ENCODE peak calls at places on chromosomes 4 and X, in four cellular contexts. E is upper lobe of right lung, P is PC-9, B is cardiac muscle cell. M is an unnamed sample. For H3K36me3, the result is how much of the 10 kb centered on the place peaks cover.

GRCh38 chr4:14566518-14566917 is 435.8 kb upstream of the CPEB2 start:
- DNase-seq in E (no peak), P (no peak), B (peak), M (no peak)

GRCh38 chrX:105636667-105637066 is 185.7 kb upstream of the NRK start:
- DNase-seq in E (no peak), P (no peak), B (no peak), M (no peak)

GRCh38 chrX:53211391-53211978 is 13.5 kb downstream of the KDM5C start:
- DNase-seq in B (no peak), E (no peak), P (no peak), M (peak)

GRCh38 chr4:142741995-142742394 is 104.1 kb downstream of the INPP4B start:
- DNase-seq in E (no peak), B (no peak), P (no peak), M (peak)

GRCh38 chr4:184794470-184794869 is 31.3 kb downstream of the ACSL1 start:
- DNase-seq in B (no peak), E (no peak), P (no peak), M (no peak)

GRCh38 chrX:56994375-56995270 is 718 bp downstream of the SPIN3 start:
- DNase-seq in P (no peak), B (peak), E (no peak), M (no peak)

GRCh38 chr4:31408136-31408535 is 688.0 kb downstream of the PCDH7 start:
- DNase-seq in B (no peak), E (no peak), P (no peak), M (no peak)

GRCh38 chr4:161546902-161547301 is 616.9 kb downstream of the FSTL5 start:
- DNase-seq in P (no peak), B (peak), E (no peak), M (peak)

GRCh38 chrX:130994671-130995070 is 63.5 kb upstream of the ARHGAP36 start:
- DNase-seq in B (peak), E (no peak), P (no peak), M (no peak)

GRCh38 chr4:169914871-169915270 is 111.3 kb downstream of the MFAP3L start:
- DNase-seq in E (no peak), P (no peak), B (no peak), M (no peak)

GRCh38 chr4:25401066-25401465 is 24.0 kb downstream of the ANAPC4 start:
- DNase-seq in B (no peak), P (peak), E (no peak), M (peak)

GRCh38 chr4:150363721-150364688 is 217.9 kb upstream of the MAB21L2 start:
- DNase-seq in P (no peak), B (no peak), E (no peak), M (no peak)

GRCh38 chr4:68369474-68369805 is 19.6 kb upstream of the YTHDC1 start:
- DNase-seq in P (peak), B (peak), E (no peak), M (peak)

GRCh38 chr4:61427818-61428495 is 227.8 kb downstream of the ADGRL3 start:
- DNase-seq in B (no peak), E (no peak), P (no peak), M (peak)

GRCh38 chrX:65644621-65645287 is 22.7 kb upstream of the MSN start:
- DNase-seq in E (peak), P (peak), B (peak), M (peak)

GRCh38 chr4:31065086-31065485 is 344.9 kb downstream of the PCDH7 start:
- DNase-seq in E (no peak), B (no peak), P (no peak), M (no peak)

GRCh38 chr4:71368906-71369305 is 30.1 kb downstream of the SLC4A4 start:
- DNase-seq in B (no peak), E (no peak), P (no peak), M (no peak)
- TF ChIP-seq CTCF in B (no peak), E (no peak), P (no peak), M (no peak)

DNA sequence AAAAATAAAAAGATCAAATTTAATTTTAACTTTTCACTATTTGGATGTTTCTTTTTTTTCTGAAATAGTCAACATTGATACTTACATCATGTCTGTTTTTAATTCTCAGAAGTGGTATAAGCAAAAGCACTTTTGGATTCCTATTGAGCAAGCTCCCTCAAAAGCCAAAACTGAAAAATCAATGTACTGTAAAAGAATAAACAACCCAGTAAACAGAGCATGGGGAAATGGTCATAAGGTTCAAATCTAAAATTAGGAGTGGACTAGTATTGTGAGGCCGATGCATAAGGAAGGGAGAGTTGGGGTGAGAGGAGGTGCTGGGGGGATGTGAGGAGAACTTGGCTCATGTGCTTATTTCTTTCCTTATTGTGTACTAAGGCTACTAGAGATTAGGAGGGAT is 37.9 kb downstream of the NUDT6 start:
- DNase-seq in E (no peak), P (no peak), B (no peak), M (no peak)
- H3K36me3 ChIP-seq in E (under half), P (under half), B (under half), M (under half)

GRCh38 chr4:16579866-16580265 is 318.6 kb downstream of the LDB2 start:
- DNase-seq in B (no peak), E (no peak), P (no peak), M (no peak)
- TF ChIP-seq CTCF in B (no peak), E (no peak), P (no peak), M (no peak)

GRCh38 chrX:10099411-10099810 is 57.4 kb upstream of the CLCN4 start:
- DNase-seq in P (no peak), B (no peak), E (no peak), M (no peak)

GRCh38 chrX:10101269-10101668 is 55.5 kb upstream of the CLCN4 start:
- DNase-seq in P (no peak), B (no peak), E (no peak), M (no peak)

GRCh38 chrX:10098235-10098819 is 58.4 kb upstream of the CLCN4 start:
- DNase-seq in E (no peak), P (no peak), B (no peak), M (no peak)

GRCh38 chrX:10090319-10090718 is 66.5 kb upstream of the CLCN4 start:
- DNase-seq in E (no peak), B (peak), P (no peak), M (peak)

DNA sequence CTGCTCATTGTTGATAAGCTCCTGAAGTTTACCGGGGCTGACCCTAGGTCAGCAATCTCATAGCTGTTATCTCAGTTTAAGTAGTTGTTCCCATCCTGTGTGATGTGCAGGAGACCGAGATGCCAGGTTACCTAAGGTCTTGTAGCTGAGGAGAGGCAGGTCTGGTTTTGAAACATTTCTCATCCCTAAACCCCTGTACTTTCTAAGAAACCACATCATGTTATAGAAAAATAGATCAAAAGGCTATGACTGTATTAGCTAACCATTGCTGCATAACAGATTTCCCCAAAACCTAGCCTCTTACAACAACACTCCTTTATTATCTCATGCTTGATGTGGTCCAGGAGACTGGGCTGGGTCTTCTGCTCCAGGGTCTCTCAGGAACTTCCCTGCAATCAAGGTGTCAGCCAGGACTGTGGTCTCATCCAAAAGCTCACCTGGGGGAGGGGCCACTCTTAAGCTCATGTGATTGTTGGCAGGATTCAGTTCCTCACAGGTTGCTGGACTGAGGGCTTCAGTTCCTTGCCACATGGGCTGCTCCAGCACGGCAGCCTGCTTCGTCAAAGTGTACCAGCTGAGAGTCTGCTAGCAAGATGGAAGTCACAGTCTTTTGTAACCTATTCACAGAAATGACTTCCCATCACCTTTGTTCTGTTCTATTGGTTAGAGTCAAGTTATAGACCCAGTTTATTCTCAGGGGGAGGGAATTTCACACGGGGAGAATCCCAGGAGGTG is 60.9 kb upstream of the CLCN4 start:
- DNase-seq in P (no peak), E (no peak), B (no peak), M (no peak)
- H3K36me3 ChIP-seq in P (under half), E (under half), B (under half), M (under half)

GRCh38 chr4:87985097-87985886 is 9.8 kb downstream of the SPP1 start:
- DNase-seq in B (peak), P (peak), E (peak), M (peak)
- TF ChIP-seq CTCF in B (peak), P (peak), E (peak), M (peak)

DNA sequence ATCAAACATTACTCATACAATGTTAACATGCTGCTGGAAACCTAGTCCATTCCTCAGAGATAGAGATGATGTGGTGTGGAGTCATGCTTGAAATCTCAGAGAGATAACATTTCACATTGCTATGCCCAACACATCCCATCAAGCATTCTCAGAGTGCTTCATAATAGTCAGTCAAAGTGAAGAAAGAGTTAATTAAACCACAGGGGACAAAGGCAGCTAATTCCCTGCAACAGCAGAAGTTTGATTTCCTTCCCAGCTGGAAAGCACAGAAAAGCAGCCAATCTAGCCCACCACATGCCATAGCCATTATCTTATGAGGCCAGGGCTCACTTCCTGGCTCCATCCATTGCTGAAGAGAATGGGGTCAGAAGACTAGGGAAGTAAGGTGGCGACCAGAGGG is 8.9 kb downstream of the KDR start:
- DNase-seq in P (no peak), E (no peak), B (peak), M (peak)
- H3K36me3 ChIP-seq in P (under half), E (under half), B (under half), M (under half)

GRCh38 chr4:114782842-114783595 is 184.4 kb downstream of the UGT8 start:
- DNase-seq in E (no peak), P (no peak), B (no peak), M (no peak)

GRCh38 chr4:114785570-114785969 is 187.0 kb downstream of the UGT8 start:
- DNase-seq in B (no peak), P (no peak), E (no peak), M (no peak)

DNA sequence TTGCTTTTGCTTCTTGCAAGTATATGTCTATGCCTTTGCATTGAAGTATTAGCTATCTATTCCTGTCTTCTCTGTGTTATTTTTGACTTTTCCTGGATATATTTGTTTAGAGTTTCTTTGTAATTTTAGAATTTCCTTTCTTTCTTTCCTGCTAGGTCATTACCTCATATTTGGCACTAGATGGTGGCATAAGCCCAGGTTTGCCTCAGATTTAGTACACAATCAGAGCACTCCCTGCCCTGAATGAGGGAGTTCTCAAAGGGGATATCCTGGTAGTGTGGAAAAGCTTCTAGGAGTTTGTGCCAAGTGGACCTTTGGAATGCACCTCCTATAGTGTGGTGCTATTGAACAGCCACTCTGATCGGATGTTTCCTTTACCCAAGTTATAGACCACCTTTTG is 181.6 kb downstream of the UGT8 start:
- DNase-seq in E (no peak), P (no peak), B (peak), M (peak)
- TF ChIP-seq CTCF in E (no peak), P (peak), B (peak), M (peak)

M was measured in bronchial epithelial cell.